ENCODE peak calls at places on chromosome 1, in eight cellular contexts. One of them, this sample, is unnamed.

GRCh38 chr1:23867542-23867952 is 543 bp downstream of the FUCA1 start:
- DNase-seq in AG09319: no peak
- DNase-seq in lower lobe of right lung: no peak
- DNase-seq in chondrocyte: no peak
- DNase-seq in astrocyte of the spinal cord: no peak
- DNase-seq in nephron progenitor cell: peak; percentile 49
- DNase-seq in choroid plexus epithelial cell: no peak
- DNase-seq in AG09309: no peak
- DNase-seq in this sample: no peak

GRCh38 chr1:207815913-207816312 is 64.1 kb downstream of the CD46 start:
- DNase-seq in AG09319: no peak
- DNase-seq in lower lobe of right lung: no peak
- DNase-seq in chondrocyte: no peak
- DNase-seq in astrocyte of the spinal cord: no peak
- DNase-seq in nephron progenitor cell: no peak
- DNase-seq in choroid plexus epithelial cell: peak; percentile 33
- DNase-seq in AG09309: no peak
- DNase-seq in this sample: no peak

GRCh38 chr1:1752190-1752589 is 26.1 kb downstream of the NADK start:
- DNase-seq in AG09319: no peak
- DNase-seq in lower lobe of right lung: no peak
- DNase-seq in chondrocyte: no peak
- DNase-seq in astrocyte of the spinal cord: no peak
- DNase-seq in nephron progenitor cell: no peak
- DNase-seq in choroid plexus epithelial cell: no peak
- DNase-seq in AG09309: no peak
- DNase-seq in this sample: no peak

GRCh38 chr1:225694151-225694603 is 41.3 kb upstream of the ENAH start:
- DNase-seq in AG09319: no peak
- DNase-seq in lower lobe of right lung: no peak
- DNase-seq in chondrocyte: no peak
- DNase-seq in astrocyte of the spinal cord: peak; percentile 41
- DNase-seq in nephron progenitor cell: no peak
- DNase-seq in choroid plexus epithelial cell: peak; percentile 78
- DNase-seq in AG09309: no peak
- DNase-seq in this sample: no peak

GRCh38 chr1:29112705-29113406 is 10.8 kb downstream of the TMEM200B start:
- DNase-seq in AG09319: no peak
- DNase-seq in lower lobe of right lung: no peak
- DNase-seq in chondrocyte: no peak
- DNase-seq in astrocyte of the spinal cord: no peak
- DNase-seq in nephron progenitor cell: no peak
- DNase-seq in choroid plexus epithelial cell: no peak
- DNase-seq in AG09309: no peak
- DNase-seq in this sample: no peak

GRCh38 chr1:104182251-104182650 is 432.6 kb downstream of the AMY1C start:
- DNase-seq in AG09319: no peak
- DNase-seq in lower lobe of right lung: no peak
- DNase-seq in chondrocyte: no peak
- DNase-seq in astrocyte of the spinal cord: no peak
- DNase-seq in nephron progenitor cell: no peak
- DNase-seq in choroid plexus epithelial cell: no peak
- DNase-seq in AG09309: no peak
- DNase-seq in this sample: no peak

GRCh38 chr1:39727932-39728317 is 10.8 kb upstream of the PPIE start:
- DNase-seq in AG09319: no peak
- DNase-seq in lower lobe of right lung: no peak
- DNase-seq in chondrocyte: no peak
- DNase-seq in astrocyte of the spinal cord: no peak
- DNase-seq in nephron progenitor cell: no peak
- DNase-seq in choroid plexus epithelial cell: no peak
- DNase-seq in AG09309: no peak
- DNase-seq in this sample: no peak

GRCh38 chr1:43058545-43059360 is 100.1 kb upstream of the SLC2A1 start:
- DNase-seq in AG09319: no peak
- DNase-seq in lower lobe of right lung: no peak
- DNase-seq in chondrocyte: no peak
- DNase-seq in astrocyte of the spinal cord: peak; percentile 62
- DNase-seq in nephron progenitor cell: peak; percentile 53
- DNase-seq in choroid plexus epithelial cell: peak; percentile 59
- DNase-seq in AG09309: no peak
- DNase-seq in this sample: no peak

GRCh38 chr1:204769997-204770396 is 84.5 kb upstream of the LRRN2 start:
- DNase-seq in AG09319: no peak
- DNase-seq in lower lobe of right lung: no peak
- DNase-seq in chondrocyte: no peak
- DNase-seq in astrocyte of the spinal cord: no peak
- DNase-seq in nephron progenitor cell: no peak
- DNase-seq in choroid plexus epithelial cell: no peak
- DNase-seq in AG09309: no peak
- DNase-seq in this sample: no peak

GRCh38 chr1:55993608-55994251 is 585.6 kb downstream of the PLPP3 start:
- DNase-seq in AG09319: no peak
- DNase-seq in lower lobe of right lung: no peak
- DNase-seq in chondrocyte: no peak
- DNase-seq in astrocyte of the spinal cord: no peak
- DNase-seq in nephron progenitor cell: no peak
- DNase-seq in choroid plexus epithelial cell: no peak
- DNase-seq in AG09309: no peak
- DNase-seq in this sample: no peak

DNA sequence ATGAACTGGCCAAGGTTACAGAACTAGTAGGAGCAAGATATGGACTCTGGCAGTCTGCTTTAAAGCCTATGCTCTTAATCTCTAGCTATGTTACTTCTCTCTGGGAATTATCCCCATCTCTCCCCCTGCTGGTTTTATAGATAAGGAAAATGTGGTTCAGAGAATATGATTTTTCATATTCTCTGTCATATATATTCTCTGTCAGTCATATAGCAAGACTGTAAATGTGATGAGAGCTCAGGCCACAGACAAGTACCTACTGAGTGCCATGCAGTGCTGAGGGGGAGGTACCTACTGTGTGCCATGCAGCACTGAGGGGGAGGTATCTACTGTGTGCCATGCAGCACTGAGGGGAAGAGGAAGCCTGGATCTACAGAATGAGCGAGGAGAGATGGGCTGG is 220.3 kb upstream of the FGGY start:
- DNase-seq in AG09319: no peak
- DNase-seq in lower lobe of right lung: no peak
- DNase-seq in chondrocyte: no peak
- DNase-seq in astrocyte of the spinal cord: peak; percentile 15
- DNase-seq in nephron progenitor cell: no peak
- DNase-seq in choroid plexus epithelial cell: peak; percentile 60
- DNase-seq in AG09309: no peak
- DNase-seq in this sample: no peak
- TF ChIP-seq CTCF in AG09319: peak; percentile 43
- TF ChIP-seq CTCF in lower lobe of right lung: peak; percentile 20
- TF ChIP-seq CTCF in chondrocyte: peak; percentile 77
- TF ChIP-seq CTCF in astrocyte of the spinal cord: peak; percentile 23
- TF ChIP-seq CTCF in nephron progenitor cell: no peak
- TF ChIP-seq CTCF in choroid plexus epithelial cell: peak; percentile 56
- TF ChIP-seq CTCF in AG09309: peak; percentile 30
- TF ChIP-seq CTCF in this sample: no peak

DNA sequence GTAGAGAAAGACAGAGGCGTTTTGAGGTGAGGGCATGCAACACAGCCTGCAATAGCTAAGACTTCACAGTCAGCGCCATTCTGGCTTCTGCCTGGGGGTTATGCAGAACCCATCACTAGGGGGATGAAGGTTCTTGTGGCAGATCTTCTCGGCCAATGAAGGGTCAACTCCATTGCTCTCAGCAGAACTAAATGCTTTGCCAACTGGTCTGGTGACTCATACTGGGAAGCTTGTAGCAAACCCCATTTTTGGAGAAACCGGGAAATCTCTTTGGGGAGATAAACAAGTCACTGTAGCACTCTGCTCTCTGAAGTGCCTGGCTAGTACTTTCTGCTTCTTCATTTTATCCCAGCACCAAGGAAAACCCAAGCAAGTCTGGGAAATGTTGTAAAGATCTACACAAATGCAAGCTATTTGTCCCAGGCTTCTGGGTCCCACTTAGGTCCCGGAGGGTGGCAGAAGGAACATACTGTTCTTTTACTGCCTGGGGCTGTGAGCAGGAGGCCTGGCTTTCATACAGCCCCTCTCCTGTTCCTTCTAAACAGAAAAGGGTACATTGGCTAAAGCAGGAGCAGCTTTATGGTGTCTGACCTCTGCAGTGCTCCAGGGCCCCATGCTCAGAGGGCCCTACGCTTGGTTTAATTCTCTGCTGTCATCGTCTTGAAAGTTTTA is 28.8 kb downstream of the SHISA4 start:
- DNase-seq in AG09319: peak; percentile 68
- DNase-seq in lower lobe of right lung: no peak
- DNase-seq in chondrocyte: no peak
- DNase-seq in astrocyte of the spinal cord: peak; percentile 78
- DNase-seq in nephron progenitor cell: no peak
- DNase-seq in choroid plexus epithelial cell: peak; percentile 88
- DNase-seq in AG09309: peak; percentile 67
- DNase-seq in this sample: no peak
- TF ChIP-seq CTCF in AG09319: no peak
- TF ChIP-seq CTCF in lower lobe of right lung: no peak
- TF ChIP-seq CTCF in chondrocyte: peak; percentile 20
- TF ChIP-seq CTCF in astrocyte of the spinal cord: no peak
- TF ChIP-seq CTCF in nephron progenitor cell: no peak
- TF ChIP-seq CTCF in choroid plexus epithelial cell: peak; percentile 5
- TF ChIP-seq CTCF in AG09309: no peak
- TF ChIP-seq CTCF in this sample: no peak

GRCh38 chr1:112925015-112925414 is 31.0 kb downstream of the SLC16A1 start:
- DNase-seq in AG09319: no peak
- DNase-seq in lower lobe of right lung: no peak
- DNase-seq in chondrocyte: no peak
- DNase-seq in astrocyte of the spinal cord: no peak
- DNase-seq in nephron progenitor cell: no peak
- DNase-seq in choroid plexus epithelial cell: no peak
- DNase-seq in AG09309: no peak
- DNase-seq in this sample: no peak
- TF ChIP-seq CTCF in AG09319: no peak
- TF ChIP-seq CTCF in lower lobe of right lung: no peak
- TF ChIP-seq CTCF in chondrocyte: peak; percentile 27
- TF ChIP-seq CTCF in astrocyte of the spinal cord: peak; percentile 3
- TF ChIP-seq CTCF in nephron progenitor cell: no peak
- TF ChIP-seq CTCF in choroid plexus epithelial cell: peak; percentile 42
- TF ChIP-seq CTCF in AG09309: no peak
- TF ChIP-seq CTCF in this sample: peak; percentile 30

GRCh38 chr1:243715285-243715684 is 134.8 kb downstream of the AKT3 start:
- DNase-seq in AG09319: no peak
- DNase-seq in lower lobe of right lung: no peak
- DNase-seq in chondrocyte: no peak
- DNase-seq in astrocyte of the spinal cord: no peak
- DNase-seq in nephron progenitor cell: no peak
- DNase-seq in choroid plexus epithelial cell: peak; percentile 65
- DNase-seq in AG09309: no peak
- DNase-seq in this sample: no peak
- TF ChIP-seq CTCF in AG09319: no peak
- TF ChIP-seq CTCF in lower lobe of right lung: no peak
- TF ChIP-seq CTCF in chondrocyte: no peak
- TF ChIP-seq CTCF in astrocyte of the spinal cord: no peak
- TF ChIP-seq CTCF in nephron progenitor cell: no peak
- TF ChIP-seq CTCF in choroid plexus epithelial cell: no peak
- TF ChIP-seq CTCF in AG09309: no peak
- TF ChIP-seq CTCF in this sample: no peak

DNA sequence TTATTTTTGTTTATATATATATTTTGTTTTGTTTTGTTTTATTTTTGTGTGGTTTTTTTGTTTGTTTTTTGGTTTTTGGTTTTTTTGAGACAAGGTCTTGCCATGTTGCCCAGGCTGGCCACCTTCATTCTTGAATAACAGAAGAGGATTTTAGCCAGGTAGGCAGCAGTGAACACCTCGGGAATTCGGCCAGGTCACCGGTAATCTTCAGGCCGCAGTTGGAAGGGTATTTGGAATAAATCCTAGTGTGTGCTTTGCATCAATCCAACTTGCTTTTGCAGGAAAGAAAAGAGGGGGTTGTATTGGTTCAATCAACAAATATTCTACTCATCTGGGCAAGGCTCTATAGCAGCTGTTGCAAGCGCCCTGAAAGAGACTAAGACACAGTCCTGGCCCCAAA is 53.9 kb downstream of the MT1HL1 start:
- DNase-seq in AG09319: no peak
- DNase-seq in lower lobe of right lung: no peak
- DNase-seq in chondrocyte: no peak
- DNase-seq in astrocyte of the spinal cord: no peak
- DNase-seq in nephron progenitor cell: no peak
- DNase-seq in choroid plexus epithelial cell: no peak
- DNase-seq in AG09309: no peak
- DNase-seq in this sample: no peak
- TF ChIP-seq CTCF in AG09319: no peak
- TF ChIP-seq CTCF in lower lobe of right lung: no peak
- TF ChIP-seq CTCF in chondrocyte: no peak
- TF ChIP-seq CTCF in astrocyte of the spinal cord: no peak
- TF ChIP-seq CTCF in nephron progenitor cell: no peak
- TF ChIP-seq CTCF in choroid plexus epithelial cell: no peak
- TF ChIP-seq CTCF in AG09309: no peak
- TF ChIP-seq CTCF in this sample: no peak